ENCODE peak calls at places on chromosomes 13 and 19, in eight cellular contexts. F, S, O, V, K, B, J and G are unnamed samples.

GRCh38 chr13:24911135-24911524 is 147.2 kb downstream of the RNF17 start:
- DNase-seq in J (no peak), B (no peak), S (peak; percentile 41), F (peak; percentile 74), K (no peak), V (no peak), O (peak; percentile 54), G (no peak)

GRCh38 chr13:113845055-113845454 is 18.8 kb downstream of the GAS6 start:
- DNase-seq in S (no peak), F (no peak), K (no peak), B (no peak), J (no peak), V (no peak), O (no peak), G (no peak)

GRCh38 chr13:40102854-40103253 is 447.4 kb downstream of the COG6 start:
- DNase-seq in O (peak; percentile 98), B (no peak), S (peak; percentile 13), F (peak; percentile 65), K (no peak), V (no peak), J (no peak), G (peak; percentile 64)

GRCh38 chr13:73861136-73861535 is 273.1 kb downstream of the KLF12 start:
- DNase-seq in O (no peak), V (no peak), B (no peak), K (no peak), J (no peak), S (no peak), F (no peak), G (no peak)

GRCh38 chr13:30668305-30668704 is 50.6 kb downstream of the USPL1 start:
- DNase-seq in F (no peak), V (no peak), K (no peak), J (no peak), B (no peak), S (no peak), O (no peak), G (no peak)

GRCh38 chr19:4206818-4207484 is 22.4 kb upstream of the EBI3 start:
- DNase-seq in V (peak; percentile 65), K (no peak), F (peak; percentile 54), B (peak; percentile 45), J (no peak), S (peak; percentile 16), O (peak; percentile 14), G (no peak)

GRCh38 chr13:75485286-75486062 is 3.5 kb upstream of the TBC1D4 start:
- DNase-seq in B (no peak), V (no peak), K (no peak), F (peak; percentile 61), S (peak; percentile 22), O (peak; percentile 93), J (no peak), G (no peak)

GRCh38 chr19:584240-585001 is 5.3 kb upstream of the HCN2 start:
- DNase-seq in V (peak; percentile 65), O (no peak), F (peak; percentile 27), S (peak; percentile 52), K (peak; percentile 95), J (peak; percentile 44), B (peak; percentile 45), G (peak; percentile 67)

GRCh38 chr19:16001481-16002312 is 52.9 kb downstream of the OR10H4 start:
- DNase-seq in V (peak; percentile 8), K (no peak), O (peak; percentile 21), F (peak; percentile 77), B (peak; percentile 26), S (no peak), J (peak; percentile 33), G (no peak)

GRCh38 chr13:58144616-58145015 is 513.1 kb downstream of the PCDH17 start:
- DNase-seq in J (no peak), V (no peak), F (no peak), K (no peak), B (no peak), S (no peak), O (no peak), G (no peak)

GRCh38 chr19:53394522-53394973 is 401 bp upstream of the ZNF765 start:
- DNase-seq in K (peak; percentile 70), V (no peak), S (no peak), F (peak; percentile 61), J (no peak), B (no peak), O (peak; percentile 69), G (peak; percentile 65)

GRCh38 chr19:343451-343931 is 1.1 kb downstream of the MIER2 start:
- DNase-seq in S (peak; percentile 11), V (peak; percentile 27), B (no peak), O (peak; percentile 12), K (peak; percentile 28), F (no peak), J (peak; percentile 17), G (no peak)

GRCh38 chr19:1860133-1860775 is 3.1 kb downstream of the KLF16 start:
- DNase-seq in K (peak; percentile 76), J (no peak), F (peak; percentile 81), V (peak; percentile 62), O (peak; percentile 76), B (no peak), S (peak; percentile 36), G (peak; percentile 94)

GRCh38 chr19:1592755-1593628 is at the start of gene MBD3:
- DNase-seq in O (peak; percentile 85), V (peak; percentile 95), K (peak; percentile 100), B (peak; percentile 99), S (peak; percentile 93), F (peak; percentile 93), J (peak; percentile 89), G (peak; percentile 98)

GRCh38 chr13:62512194-62513141 is 1096.8 kb upstream of the PCDH20 start:
- DNase-seq in O (peak; percentile 1), F (peak; percentile 32), K (peak; percentile 23), V (peak; percentile 70), B (peak; percentile 53), J (peak; percentile 9), S (peak; percentile 10), G (peak; percentile 53)

GRCh38 chr19:40266912-40267600 is 18.1 kb downstream of the AKT2 start:
- DNase-seq in F (no peak), K (no peak), O (no peak), B (no peak), S (no peak), J (no peak), V (no peak), G (no peak)

GRCh38 chr13:42747399-42747873 is 33.9 kb upstream of the FAM216B start:
- DNase-seq in F (peak; percentile 99), J (peak; percentile 61), V (no peak), B (no peak), O (peak; percentile 96), S (peak; percentile 56), K (no peak), G (peak; percentile 28)

GRCh38 chr19:19642506-19643157 is 825 bp downstream of the GMIP start:
- DNase-seq in K (peak; percentile 79), J (peak; percentile 16), O (no peak), V (peak; percentile 29), S (no peak), F (no peak), B (no peak), G (no peak)

GRCh38 chr19:42406111-42406510 is 16.0 kb upstream of the CNFN start:
- DNase-seq in O (no peak), J (no peak), S (no peak), B (no peak), F (no peak), K (no peak), V (no peak), G (no peak)
- H3K36me3 ChIP-seq in O (no peaks in the 10 kb centered on the region), J (no peaks in the 10 kb centered on the region), S (no peaks in the 10 kb centered on the region), B (no peaks in the 10 kb centered on the region), F (peaks cover 1% of the 10 kb centered on the region), K (no peaks in the 10 kb centered on the region), V (peaks cover 59% of the 10 kb centered on the region), G (no peaks in the 10 kb centered on the region)

GRCh38 chr13:51826606-51827005 is 18.4 kb downstream of the TMEM272 start:
- DNase-seq in J (no peak), O (no peak), V (peak; percentile 62), F (no peak), K (no peak), B (no peak), S (no peak), G (no peak)

GRCh38 chr13:51831519-51831918 is 13.5 kb downstream of the TMEM272 start:
- DNase-seq in V (no peak), J (no peak), O (no peak), S (no peak), B (no peak), K (no peak), F (no peak), G (no peak)

GRCh38 chr13:51827254-51827653 is 17.7 kb downstream of the TMEM272 start:
- DNase-seq in K (no peak), B (no peak), F (no peak), J (no peak), O (no peak), S (no peak), V (peak; percentile 63), G (no peak)

GRCh38 chr13:51832471-51833152 is 12.4 kb downstream of the TMEM272 start:
- DNase-seq in O (peak; percentile 8), K (peak; percentile 39), S (peak; percentile 7), F (peak; percentile 8), B (no peak), J (peak; percentile 24), V (peak; percentile 83), G (no peak)

GRCh38 chr13:51829236-51829899 is 15.6 kb downstream of the TMEM272 start:
- DNase-seq in O (no peak), S (no peak), B (no peak), F (no peak), V (peak; percentile 77), K (no peak), J (no peak), G (no peak)
- H3K4me2 ChIP-seq in O (no peak overlapping the region), S (no peak overlapping the region), B (no peak overlapping the region), F (no peak overlapping the region), V (peak overlapping the region; percentile 77), K (no peak overlapping the region), J (no peak overlapping the region), G (no peak overlapping the region)

DNA sequence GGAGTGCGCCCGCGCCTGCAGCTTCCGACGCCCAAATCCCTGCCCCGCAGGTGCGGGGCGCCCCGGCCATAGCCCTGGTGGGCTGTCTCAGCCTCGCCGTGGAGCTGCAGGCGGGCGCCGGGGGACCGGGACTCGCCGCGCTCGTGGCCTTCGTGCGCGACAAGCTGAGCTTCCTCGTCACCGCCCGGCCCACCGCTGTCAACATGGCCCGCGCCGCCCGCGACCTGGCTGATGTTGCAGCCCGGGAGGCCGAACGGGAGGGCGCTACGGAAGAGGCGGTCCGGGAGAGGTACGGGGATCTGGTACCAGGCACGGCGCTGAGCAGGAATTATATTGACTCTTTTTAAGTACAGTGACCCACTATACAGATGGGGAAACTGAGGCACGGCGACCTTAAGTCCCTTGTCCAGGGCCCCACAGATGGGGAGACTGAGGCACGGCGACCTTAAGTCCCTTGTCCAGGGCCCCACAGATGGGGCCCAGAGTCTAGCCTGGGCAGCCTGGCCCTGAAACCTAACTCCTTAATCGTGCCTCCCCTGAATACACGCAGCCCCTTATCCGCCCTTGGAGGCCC is 586 bp downstream of the MRI1 start:
- DNase-seq in V (no peak), O (no peak), S (peak; percentile 19), B (no peak), F (no peak), K (peak; percentile 74), J (no peak), G (peak; percentile 54)
- H3K27ac ChIP-seq in V (no peak overlapping the region), O (no peak overlapping the region), S (no peak overlapping the region), B (no peak overlapping the region), F (peak overlapping the region; percentile 72), K (peak overlapping the region; percentile 6), J (no peak overlapping the region), G (no peak overlapping the region)

DNA sequence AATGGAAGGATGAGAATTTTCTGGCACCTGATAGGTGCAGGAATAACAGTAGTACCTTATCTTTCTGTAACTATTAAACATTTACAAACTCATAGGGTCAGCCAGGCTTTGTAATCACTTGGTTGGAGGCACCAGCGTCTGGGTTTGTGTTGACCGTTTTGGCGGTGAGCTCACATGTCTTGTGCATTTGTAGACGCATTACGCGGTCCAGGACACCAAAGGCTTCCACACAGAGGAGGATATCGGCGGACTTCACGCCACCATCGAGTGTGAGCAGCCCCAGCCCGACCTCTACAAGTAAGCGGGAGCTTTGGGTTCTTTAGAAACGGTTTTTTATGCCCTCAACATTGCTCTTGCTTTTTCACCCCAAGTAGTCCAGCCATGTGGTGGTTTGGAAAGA is 129.3 kb downstream of the ATP11A start:
- DNase-seq in K (no peak), J (no peak), F (no peak), S (no peak), B (no peak), V (no peak), O (no peak), G (no peak)
- H3K36me3 ChIP-seq in K (peaks cover 47% of the 10 kb centered on the region), J (peaks cover 25% of the 10 kb centered on the region), F (peaks cover 39% of the 10 kb centered on the region), S (peaks cover 36% of the 10 kb centered on the region), B (no peaks in the 10 kb centered on the region), V (peaks cover 8% of the 10 kb centered on the region), O (no peaks in the 10 kb centered on the region), G (peaks cover 3% of the 10 kb centered on the region)